ENCODE peak calls at places on chromosomes 2 and 18, in seven cellular contexts. One of them, this sample, is unnamed.

GRCh38 chr18:11570770-11571169 is 38.6 kb upstream of the SLC35G4 start:
- DNase-seq in fibroblast of mammary gland: peak; percentile 39
- DNase-seq in transverse colon: no peak
- DNase-seq in thoracic aorta: no peak
- DNase-seq in stomach: no peak
- DNase-seq in IMR-90: peak; percentile 24
- DNase-seq in cardiac muscle cell: no peak
- DNase-seq in this sample: no peak

GRCh38 chr2:10721344-10722251 is at the start of gene ATP6V1C2:
- DNase-seq in fibroblast of mammary gland: no peak
- DNase-seq in transverse colon: peak; percentile 78
- DNase-seq in thoracic aorta: no peak
- DNase-seq in stomach: peak; percentile 78
- DNase-seq in IMR-90: no peak
- DNase-seq in cardiac muscle cell: peak; percentile 78
- DNase-seq in this sample: no peak

GRCh38 chr2:227228061-227228667 is 63.7 kb downstream of the COL4A3 start:
- DNase-seq in fibroblast of mammary gland: peak; percentile 10
- DNase-seq in transverse colon: peak; percentile 55
- DNase-seq in thoracic aorta: peak; percentile 3
- DNase-seq in stomach: peak; percentile 39
- DNase-seq in IMR-90: no peak
- DNase-seq in cardiac muscle cell: no peak
- DNase-seq in this sample: peak; percentile 52

GRCh38 chr2:239726091-239726591 is 299.0 kb downstream of the NDUFA10 start:
- DNase-seq in fibroblast of mammary gland: no peak
- DNase-seq in transverse colon: no peak
- DNase-seq in thoracic aorta: no peak
- DNase-seq in stomach: no peak
- DNase-seq in IMR-90: no peak
- DNase-seq in cardiac muscle cell: no peak
- DNase-seq in this sample: no peak

GRCh38 chr2:85549826-85550225 is 10.9 kb downstream of the MAT2A start:
- DNase-seq in fibroblast of mammary gland: peak; percentile 97
- DNase-seq in transverse colon: no peak
- DNase-seq in thoracic aorta: no peak
- DNase-seq in stomach: no peak
- DNase-seq in IMR-90: peak; percentile 99
- DNase-seq in cardiac muscle cell: no peak
- DNase-seq in this sample: no peak

GRCh38 chr2:170883683-170884082 is 45.4 kb upstream of the GORASP2 start:
- DNase-seq in fibroblast of mammary gland: no peak
- DNase-seq in transverse colon: no peak
- DNase-seq in thoracic aorta: no peak
- DNase-seq in stomach: no peak
- DNase-seq in IMR-90: no peak
- DNase-seq in cardiac muscle cell: no peak
- DNase-seq in this sample: no peak

GRCh38 chr2:106119074-106119473 is 75.0 kb downstream of the UXS1 start:
- DNase-seq in fibroblast of mammary gland: no peak
- DNase-seq in transverse colon: no peak
- DNase-seq in thoracic aorta: no peak
- DNase-seq in stomach: no peak
- DNase-seq in IMR-90: no peak
- DNase-seq in cardiac muscle cell: no peak
- DNase-seq in this sample: no peak

GRCh38 chr2:218891275-218892135 is 10.9 kb downstream of the WNT10A start:
- DNase-seq in fibroblast of mammary gland: no peak
- DNase-seq in transverse colon: no peak
- DNase-seq in thoracic aorta: no peak
- DNase-seq in stomach: no peak
- DNase-seq in IMR-90: no peak
- DNase-seq in cardiac muscle cell: no peak
- DNase-seq in this sample: no peak

GRCh38 chr2:200156140-200156858 is 150.2 kb upstream of the SPATS2L start:
- DNase-seq in fibroblast of mammary gland: peak; percentile 97
- DNase-seq in transverse colon: no peak
- DNase-seq in thoracic aorta: no peak
- DNase-seq in stomach: no peak
- DNase-seq in IMR-90: peak; percentile 93
- DNase-seq in cardiac muscle cell: no peak
- DNase-seq in this sample: no peak

GRCh38 chr18:23453657-23454011 is 547 bp downstream of the RIOK3 start:
- DNase-seq in fibroblast of mammary gland: peak; percentile 64
- DNase-seq in transverse colon: no peak
- DNase-seq in thoracic aorta: no peak
- DNase-seq in stomach: no peak
- DNase-seq in IMR-90: peak; percentile 69
- DNase-seq in cardiac muscle cell: no peak
- DNase-seq in this sample: no peak

GRCh38 chr2:97740590-97741182 is 27.3 kb downstream of the ZAP70 start:
- DNase-seq in fibroblast of mammary gland: peak; percentile 52
- DNase-seq in transverse colon: peak; percentile 55
- DNase-seq in thoracic aorta: no peak
- DNase-seq in stomach: peak; percentile 52
- DNase-seq in IMR-90: peak; percentile 14
- DNase-seq in cardiac muscle cell: peak; percentile 63
- DNase-seq in this sample: no peak

GRCh38 chr2:209469481-209469880 is 45.6 kb downstream of the MAP2 start:
- DNase-seq in fibroblast of mammary gland: no peak
- DNase-seq in transverse colon: no peak
- DNase-seq in thoracic aorta: no peak
- DNase-seq in stomach: no peak
- DNase-seq in IMR-90: no peak
- DNase-seq in cardiac muscle cell: no peak
- DNase-seq in this sample: no peak

GRCh38 chr18:69985239-69985638 is 37.6 kb upstream of the CD226 start:
- DNase-seq in fibroblast of mammary gland: no peak
- DNase-seq in transverse colon: no peak
- DNase-seq in thoracic aorta: no peak
- DNase-seq in stomach: no peak
- DNase-seq in IMR-90: no peak
- DNase-seq in cardiac muscle cell: no peak
- DNase-seq in this sample: no peak

GRCh38 chr2:7430421-7430868 is 513.2 kb downstream of the RNF144A start:
- DNase-seq in fibroblast of mammary gland: no peak
- DNase-seq in transverse colon: no peak
- DNase-seq in thoracic aorta: no peak
- DNase-seq in stomach: no peak
- DNase-seq in IMR-90: no peak
- DNase-seq in cardiac muscle cell: no peak
- DNase-seq in this sample: no peak

GRCh38 chr2:85318222-85319182 is 9.3 kb downstream of the TGOLN2 start:
- DNase-seq in fibroblast of mammary gland: peak; percentile 82
- DNase-seq in transverse colon: no peak
- DNase-seq in thoracic aorta: no peak
- DNase-seq in stomach: no peak
- DNase-seq in IMR-90: peak; percentile 91
- DNase-seq in cardiac muscle cell: peak; percentile 50
- DNase-seq in this sample: no peak

GRCh38 chr2:236730393-236730792 is 160.8 kb downstream of the ACKR3 start:
- DNase-seq in fibroblast of mammary gland: no peak
- DNase-seq in transverse colon: no peak
- DNase-seq in thoracic aorta: no peak
- DNase-seq in stomach: no peak
- DNase-seq in IMR-90: no peak
- DNase-seq in cardiac muscle cell: no peak
- DNase-seq in this sample: no peak

GRCh38 chr2:117832905-117833613 is 18.6 kb downstream of the DDX18 start:
- DNase-seq in fibroblast of mammary gland: peak; percentile 42
- DNase-seq in transverse colon: no peak
- DNase-seq in thoracic aorta: no peak
- DNase-seq in stomach: no peak
- DNase-seq in IMR-90: peak; percentile 60
- DNase-seq in cardiac muscle cell: peak; percentile 73
- DNase-seq in this sample: no peak

GRCh38 chr2:36459725-36460137 is 104.2 kb downstream of the CRIM1 start:
- DNase-seq in fibroblast of mammary gland: peak; percentile 58
- DNase-seq in transverse colon: peak; percentile 75
- DNase-seq in thoracic aorta: no peak
- DNase-seq in stomach: peak; percentile 31
- DNase-seq in IMR-90: peak; percentile 63
- DNase-seq in cardiac muscle cell: peak; percentile 78
- DNase-seq in this sample: no peak

GRCh38 chr2:217996345-217996744 is 6.5 kb downstream of the TNS1 start:
- DNase-seq in fibroblast of mammary gland: peak; percentile 97
- DNase-seq in transverse colon: no peak
- DNase-seq in thoracic aorta: peak; percentile 46
- DNase-seq in stomach: no peak
- DNase-seq in IMR-90: peak; percentile 83
- DNase-seq in cardiac muscle cell: no peak
- DNase-seq in this sample: no peak

DNA sequence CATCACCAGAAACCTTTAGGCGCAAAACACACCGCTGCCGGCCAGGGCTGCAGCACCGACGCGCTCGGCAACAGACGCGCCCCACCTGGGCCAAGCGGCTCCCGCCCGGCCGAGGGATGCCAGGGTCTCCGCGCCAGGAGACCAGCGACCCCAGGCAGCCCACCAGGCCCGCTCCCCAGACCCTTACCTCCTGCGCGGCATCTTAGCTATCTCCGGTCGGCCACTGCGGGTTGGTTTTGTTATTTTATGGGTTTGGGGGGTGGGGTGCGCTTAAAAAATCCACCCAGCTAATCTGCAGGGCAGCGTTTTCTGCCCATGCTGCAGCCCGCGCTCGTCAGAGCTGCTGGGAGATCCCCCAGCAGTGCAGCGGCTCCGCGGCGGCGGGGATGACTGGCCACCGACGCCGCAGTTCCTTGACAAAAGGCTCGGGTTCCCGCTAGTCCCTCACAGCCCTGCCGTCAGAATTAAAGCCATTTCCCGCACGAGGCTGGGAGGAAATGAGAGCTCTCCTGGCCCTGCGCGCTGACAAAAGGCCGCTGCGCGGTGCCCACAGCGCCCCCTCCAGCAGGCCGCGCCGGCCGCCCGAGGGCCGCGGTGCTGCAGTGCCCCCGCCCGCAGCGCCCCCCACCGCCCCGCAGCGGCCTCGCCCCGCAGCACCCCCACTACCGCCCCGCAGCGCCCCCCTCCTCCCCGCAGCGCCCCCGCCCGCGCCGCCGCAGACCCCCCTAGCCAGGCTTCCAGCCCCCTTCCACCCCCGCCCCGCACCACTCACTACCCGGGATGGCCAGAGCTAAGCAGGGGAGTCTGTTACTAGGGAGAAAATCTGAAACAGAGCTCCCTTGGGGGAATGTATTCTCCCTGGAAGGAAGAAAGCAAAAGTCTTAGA is at the start of gene ADD2:
- DNase-seq in fibroblast of mammary gland: peak; percentile 19
- DNase-seq in transverse colon: peak; percentile 9
- DNase-seq in thoracic aorta: no peak
- DNase-seq in stomach: no peak
- DNase-seq in IMR-90: peak; percentile 1
- DNase-seq in cardiac muscle cell: peak; percentile 83
- DNase-seq in this sample: peak; percentile 76
- TF ChIP-seq CTCF in fibroblast of mammary gland: no peak
- TF ChIP-seq CTCF in transverse colon: no peak
- TF ChIP-seq CTCF in thoracic aorta: no peak
- TF ChIP-seq CTCF in stomach: no peak
- TF ChIP-seq CTCF in IMR-90: peak; percentile 12
- TF ChIP-seq CTCF in cardiac muscle cell: peak; percentile 35
- TF ChIP-seq CTCF in this sample: peak; percentile 52

DNA sequence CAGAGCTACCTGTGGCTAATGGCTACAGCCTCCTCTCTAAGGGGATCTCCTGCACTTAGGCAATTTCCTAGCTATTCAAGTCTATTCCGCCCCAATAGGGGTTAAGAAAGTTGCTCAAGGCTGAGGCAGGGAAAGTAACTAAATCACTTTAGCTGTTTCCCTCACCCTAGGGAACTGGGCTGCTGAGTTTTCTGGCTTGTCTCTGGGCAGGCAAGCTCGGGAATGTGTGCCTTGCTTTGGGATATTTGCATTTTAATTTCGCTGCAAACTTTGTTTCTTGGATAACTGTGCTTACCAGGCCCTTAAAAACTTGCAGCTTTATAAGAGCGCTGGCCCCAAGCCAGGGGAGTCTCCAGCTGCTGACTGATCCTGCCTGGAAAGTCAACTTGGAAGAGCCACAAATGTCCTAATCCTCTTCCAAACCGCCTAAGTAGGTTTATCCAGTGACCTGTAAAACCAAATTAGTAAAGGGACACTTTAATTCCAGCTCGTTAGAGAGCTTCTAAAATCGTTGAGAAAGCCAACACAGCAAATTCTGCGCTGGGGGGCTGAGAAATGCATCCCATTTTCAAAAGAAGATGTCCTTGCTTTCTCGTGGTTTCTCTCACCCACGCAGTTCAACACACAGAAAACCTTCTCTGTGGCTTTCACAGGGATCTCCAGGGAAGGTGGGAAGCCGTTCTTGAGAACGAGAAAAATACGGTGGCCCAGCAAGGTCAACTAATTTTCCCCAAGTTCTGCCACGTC is 59.5 kb upstream of the SP3 start:
- DNase-seq in fibroblast of mammary gland: peak; percentile 94
- DNase-seq in transverse colon: peak; percentile 66
- DNase-seq in thoracic aorta: no peak
- DNase-seq in stomach: peak; percentile 46
- DNase-seq in IMR-90: peak; percentile 80
- DNase-seq in cardiac muscle cell: peak; percentile 62
- DNase-seq in this sample: no peak
- H3K4me3 ChIP-seq in fibroblast of mammary gland: peak overlapping the region; percentile 6
- H3K4me3 ChIP-seq in transverse colon: no peak overlapping the region
- H3K4me3 ChIP-seq in thoracic aorta: peak overlapping the region; percentile 35
- H3K4me3 ChIP-seq in stomach: no peak overlapping the region
- H3K4me3 ChIP-seq in IMR-90: no peak overlapping the region
- H3K4me3 ChIP-seq in cardiac muscle cell: no peak overlapping the region
- H3K4me3 ChIP-seq in this sample: no peak overlapping the region

GRCh38 chr2:232568161-232568560 is 17.7 kb downstream of the EIF4E2 start:
- DNase-seq in fibroblast of mammary gland: peak; percentile 91
- DNase-seq in transverse colon: no peak
- DNase-seq in thoracic aorta: no peak
- DNase-seq in stomach: no peak
- DNase-seq in IMR-90: peak; percentile 84
- DNase-seq in cardiac muscle cell: no peak
- DNase-seq in this sample: no peak

GRCh38 chr2:232563580-232563979 is 13.1 kb downstream of the EIF4E2 start:
- DNase-seq in fibroblast of mammary gland: peak; percentile 10
- DNase-seq in transverse colon: no peak
- DNase-seq in thoracic aorta: no peak
- DNase-seq in stomach: no peak
- DNase-seq in IMR-90: peak; percentile 77
- DNase-seq in cardiac muscle cell: no peak
- DNase-seq in this sample: no peak

GRCh38 chr2:232562515-232563151 is 12.1 kb downstream of the EIF4E2 start:
- DNase-seq in fibroblast of mammary gland: no peak
- DNase-seq in transverse colon: no peak
- DNase-seq in thoracic aorta: no peak
- DNase-seq in stomach: no peak
- DNase-seq in IMR-90: no peak
- DNase-seq in cardiac muscle cell: no peak
- DNase-seq in this sample: no peak
- TF ChIP-seq CTCF in fibroblast of mammary gland: no peak
- TF ChIP-seq CTCF in transverse colon: no peak
- TF ChIP-seq CTCF in thoracic aorta: no peak
- TF ChIP-seq CTCF in stomach: no peak
- TF ChIP-seq CTCF in IMR-90: no peak
- TF ChIP-seq CTCF in cardiac muscle cell: no peak
- TF ChIP-seq CTCF in this sample: no peak

DNA sequence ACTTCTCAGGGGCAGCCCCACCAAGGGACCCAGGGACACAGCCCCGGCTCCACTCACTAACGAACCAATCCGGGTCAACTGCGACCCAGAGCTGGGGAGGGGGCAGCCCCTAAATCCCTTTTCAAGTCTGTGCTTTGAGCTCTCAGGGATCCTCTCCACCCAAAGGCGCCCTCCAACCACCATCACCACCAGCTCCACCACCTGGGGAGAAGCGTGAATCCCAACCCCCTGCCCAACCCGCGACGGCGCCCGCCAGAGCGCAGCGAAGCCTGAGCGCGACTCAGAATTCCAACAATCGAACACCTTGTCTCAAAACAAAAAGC is 513 bp downstream of the DSC3 start:
- DNase-seq in fibroblast of mammary gland: no peak
- DNase-seq in transverse colon: no peak
- DNase-seq in thoracic aorta: no peak
- DNase-seq in stomach: no peak
- DNase-seq in IMR-90: no peak
- DNase-seq in cardiac muscle cell: peak; percentile 19
- DNase-seq in this sample: no peak
- H3K4me3 ChIP-seq in fibroblast of mammary gland: no peak overlapping the region
- H3K4me3 ChIP-seq in transverse colon: peak overlapping the region; percentile 31
- H3K4me3 ChIP-seq in thoracic aorta: peak overlapping the region; percentile 62
- H3K4me3 ChIP-seq in stomach: peak overlapping the region; percentile 37
- H3K4me3 ChIP-seq in IMR-90: no peak overlapping the region
- H3K4me3 ChIP-seq in cardiac muscle cell: peak overlapping the region; percentile 34
- H3K4me3 ChIP-seq in this sample: no peak overlapping the region